ENCODE peak calls at places on chromosomes 1 and 21, in nine cellular contexts. One of them, this sample, is unnamed.

GRCh38 chr1:91529856-91530255 is 29.2 kb downstream of the CDC7 start:
- DNase-seq in BJ: no peak
- DNase-seq in pancreas: no peak
- DNase-seq in bronchial epithelial cell: peak; percentile 77
- DNase-seq in right lobe of liver: no peak
- DNase-seq in astrocyte of the spinal cord: peak; percentile 33
- DNase-seq in neural progenitor cell: no peak
- DNase-seq in vagina: no peak
- DNase-seq in upper lobe of left lung: peak; percentile 27
- DNase-seq in this sample: peak; percentile 66

GRCh38 chr1:185534806-185535205 is 199.4 kb upstream of the HMCN1 start:
- DNase-seq in astrocyte of the spinal cord: no peak
- DNase-seq in pancreas: peak; percentile 57
- DNase-seq in BJ: no peak
- DNase-seq in vagina: no peak
- DNase-seq in upper lobe of left lung: no peak
- DNase-seq in bronchial epithelial cell: peak; percentile 13
- DNase-seq in right lobe of liver: no peak
- DNase-seq in neural progenitor cell: no peak
- DNase-seq in this sample: no peak

GRCh38 chr1:239155466-239155865 is 230.9 kb upstream of the CHRM3 start:
- DNase-seq in bronchial epithelial cell: no peak
- DNase-seq in neural progenitor cell: no peak
- DNase-seq in pancreas: no peak
- DNase-seq in upper lobe of left lung: no peak
- DNase-seq in astrocyte of the spinal cord: no peak
- DNase-seq in right lobe of liver: no peak
- DNase-seq in BJ: no peak
- DNase-seq in vagina: no peak
- DNase-seq in this sample: no peak

GRCh38 chr1:110509655-110510054 is 9.3 kb downstream of the KCNA10 start:
- DNase-seq in astrocyte of the spinal cord: no peak
- DNase-seq in bronchial epithelial cell: no peak
- DNase-seq in BJ: no peak
- DNase-seq in upper lobe of left lung: no peak
- DNase-seq in right lobe of liver: no peak
- DNase-seq in vagina: no peak
- DNase-seq in neural progenitor cell: no peak
- DNase-seq in pancreas: no peak
- DNase-seq in this sample: no peak

GRCh38 chr1:235407419-235407818 is 40.2 kb downstream of the TBCE start:
- DNase-seq in pancreas: no peak
- DNase-seq in bronchial epithelial cell: no peak
- DNase-seq in neural progenitor cell: no peak
- DNase-seq in upper lobe of left lung: no peak
- DNase-seq in right lobe of liver: no peak
- DNase-seq in vagina: no peak
- DNase-seq in astrocyte of the spinal cord: no peak
- DNase-seq in BJ: no peak
- DNase-seq in this sample: no peak

GRCh38 chr1:211066781-211067384 is 67.1 kb downstream of the KCNH1 start:
- DNase-seq in upper lobe of left lung: no peak
- DNase-seq in pancreas: no peak
- DNase-seq in vagina: no peak
- DNase-seq in neural progenitor cell: no peak
- DNase-seq in right lobe of liver: no peak
- DNase-seq in BJ: no peak
- DNase-seq in astrocyte of the spinal cord: no peak
- DNase-seq in bronchial epithelial cell: no peak
- DNase-seq in this sample: no peak

GRCh38 chr1:112618721-112619517 is at the start of gene ST7L:
- DNase-seq in vagina: no peak
- DNase-seq in pancreas: peak; percentile 75
- DNase-seq in astrocyte of the spinal cord: peak; percentile 74
- DNase-seq in right lobe of liver: peak; percentile 85
- DNase-seq in bronchial epithelial cell: peak; percentile 63
- DNase-seq in neural progenitor cell: peak; percentile 84
- DNase-seq in BJ: no peak
- DNase-seq in upper lobe of left lung: peak; percentile 79
- DNase-seq in this sample: peak; percentile 70

GRCh38 chr1:157992813-157993178 is 649 bp upstream of the KIRREL1 start:
- DNase-seq in vagina: no peak
- DNase-seq in pancreas: no peak
- DNase-seq in upper lobe of left lung: no peak
- DNase-seq in BJ: no peak
- DNase-seq in bronchial epithelial cell: no peak
- DNase-seq in right lobe of liver: no peak
- DNase-seq in astrocyte of the spinal cord: no peak
- DNase-seq in neural progenitor cell: no peak
- DNase-seq in this sample: peak; percentile 46

GRCh38 chr1:36589006-36589405 is 106.3 kb upstream of the CSF3R start:
- DNase-seq in vagina: no peak
- DNase-seq in bronchial epithelial cell: no peak
- DNase-seq in astrocyte of the spinal cord: no peak
- DNase-seq in upper lobe of left lung: no peak
- DNase-seq in neural progenitor cell: no peak
- DNase-seq in pancreas: no peak
- DNase-seq in right lobe of liver: no peak
- DNase-seq in BJ: no peak
- DNase-seq in this sample: no peak

GRCh38 chr1:36586146-36586545 is 103.4 kb upstream of the CSF3R start:
- DNase-seq in bronchial epithelial cell: no peak
- DNase-seq in right lobe of liver: no peak
- DNase-seq in pancreas: no peak
- DNase-seq in neural progenitor cell: no peak
- DNase-seq in astrocyte of the spinal cord: no peak
- DNase-seq in BJ: no peak
- DNase-seq in upper lobe of left lung: no peak
- DNase-seq in vagina: no peak
- DNase-seq in this sample: no peak

GRCh38 chr1:36595921-36596320 is 113.2 kb upstream of the CSF3R start:
- DNase-seq in pancreas: no peak
- DNase-seq in vagina: no peak
- DNase-seq in upper lobe of left lung: no peak
- DNase-seq in astrocyte of the spinal cord: no peak
- DNase-seq in neural progenitor cell: no peak
- DNase-seq in BJ: no peak
- DNase-seq in bronchial epithelial cell: no peak
- DNase-seq in right lobe of liver: no peak
- DNase-seq in this sample: no peak

GRCh38 chr1:36594041-36594440 is 111.3 kb upstream of the CSF3R start:
- DNase-seq in upper lobe of left lung: no peak
- DNase-seq in neural progenitor cell: no peak
- DNase-seq in pancreas: no peak
- DNase-seq in bronchial epithelial cell: no peak
- DNase-seq in vagina: no peak
- DNase-seq in BJ: no peak
- DNase-seq in right lobe of liver: no peak
- DNase-seq in astrocyte of the spinal cord: no peak
- DNase-seq in this sample: no peak

GRCh38 chr1:36591278-36591677 is 108.6 kb upstream of the CSF3R start:
- DNase-seq in vagina: no peak
- DNase-seq in bronchial epithelial cell: no peak
- DNase-seq in upper lobe of left lung: no peak
- DNase-seq in astrocyte of the spinal cord: no peak
- DNase-seq in neural progenitor cell: no peak
- DNase-seq in pancreas: no peak
- DNase-seq in right lobe of liver: no peak
- DNase-seq in BJ: no peak
- DNase-seq in this sample: no peak
- TF ChIP-seq CTCF in vagina: no peak
- TF ChIP-seq CTCF in bronchial epithelial cell: no peak
- TF ChIP-seq CTCF in upper lobe of left lung: no peak
- TF ChIP-seq CTCF in astrocyte of the spinal cord: no peak
- TF ChIP-seq CTCF in neural progenitor cell: peak; percentile 38
- TF ChIP-seq CTCF in pancreas: no peak
- TF ChIP-seq CTCF in right lobe of liver: no peak
- TF ChIP-seq CTCF in BJ: no peak
- TF ChIP-seq CTCF in this sample: no peak

GRCh38 chr1:2553871-2554620 is 2.1 kb upstream of the TNFRSF14 start:
- DNase-seq in upper lobe of left lung: no peak
- DNase-seq in astrocyte of the spinal cord: no peak
- DNase-seq in BJ: no peak
- DNase-seq in bronchial epithelial cell: no peak
- DNase-seq in neural progenitor cell: no peak
- DNase-seq in vagina: no peak
- DNase-seq in pancreas: no peak
- DNase-seq in right lobe of liver: no peak
- DNase-seq in this sample: no peak

GRCh38 chr1:2556277-2557145 is at the start of gene TNFRSF14:
- DNase-seq in right lobe of liver: peak; percentile 73
- DNase-seq in BJ: no peak
- DNase-seq in bronchial epithelial cell: no peak
- DNase-seq in vagina: no peak
- DNase-seq in upper lobe of left lung: peak; percentile 71
- DNase-seq in astrocyte of the spinal cord: peak; percentile 63
- DNase-seq in neural progenitor cell: peak; percentile 47
- DNase-seq in pancreas: no peak
- DNase-seq in this sample: peak; percentile 36

GRCh38 chr1:2555634-2556276 is 416 bp upstream of the TNFRSF14 start:
- DNase-seq in BJ: no peak
- DNase-seq in neural progenitor cell: no peak
- DNase-seq in upper lobe of left lung: peak; percentile 92
- DNase-seq in bronchial epithelial cell: no peak
- DNase-seq in right lobe of liver: peak; percentile 90
- DNase-seq in vagina: no peak
- DNase-seq in pancreas: peak; percentile 39
- DNase-seq in astrocyte of the spinal cord: no peak
- DNase-seq in this sample: peak; percentile 45

GRCh38 chr1:2557146-2558029 is 1.2 kb downstream of the TNFRSF14 start:
- DNase-seq in pancreas: no peak
- DNase-seq in vagina: no peak
- DNase-seq in neural progenitor cell: no peak
- DNase-seq in upper lobe of left lung: no peak
- DNase-seq in bronchial epithelial cell: no peak
- DNase-seq in right lobe of liver: peak; percentile 63
- DNase-seq in BJ: no peak
- DNase-seq in astrocyte of the spinal cord: no peak
- DNase-seq in this sample: no peak

DNA sequence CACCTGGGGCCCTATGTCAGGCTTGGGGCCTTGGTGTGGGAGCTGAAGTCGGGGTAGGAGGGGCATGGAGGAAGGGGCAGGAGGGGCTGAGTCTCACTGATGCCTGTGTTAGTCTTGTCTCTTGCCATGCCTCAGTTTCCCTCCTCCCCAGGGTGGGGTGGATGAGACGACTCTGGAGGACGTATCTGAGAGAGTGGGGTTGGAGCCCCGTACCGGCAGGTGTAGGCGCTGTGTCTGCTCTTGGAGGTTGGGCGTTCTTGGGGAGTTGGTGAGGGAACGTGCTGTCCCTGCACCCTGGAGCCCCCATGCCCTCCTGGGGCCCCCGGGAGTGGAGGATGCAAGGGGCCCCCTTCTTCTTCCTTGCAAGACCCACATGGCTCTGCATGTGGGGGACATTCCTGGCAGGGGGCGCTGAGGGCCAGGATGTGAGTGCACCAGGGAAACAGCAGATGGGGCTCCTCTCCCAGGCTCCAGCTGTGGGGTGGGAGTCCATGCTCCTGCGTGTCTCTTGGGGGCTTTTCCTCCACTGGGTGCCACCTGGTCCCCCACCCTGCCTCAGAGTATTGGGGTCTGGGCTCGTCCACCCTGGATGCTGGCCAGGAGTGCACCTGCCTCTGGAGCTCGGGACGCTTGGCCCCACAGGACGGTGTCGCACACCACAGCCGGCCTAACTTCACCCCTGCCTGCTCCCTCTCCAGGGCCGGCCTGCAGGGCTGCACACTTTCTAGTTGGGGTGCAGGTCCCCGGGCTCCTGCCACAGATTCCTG is 1.4 kb upstream of the TNFRSF14 start:
- DNase-seq in bronchial epithelial cell: no peak
- DNase-seq in right lobe of liver: no peak
- DNase-seq in BJ: no peak
- DNase-seq in upper lobe of left lung: no peak
- DNase-seq in vagina: no peak
- DNase-seq in neural progenitor cell: peak; percentile 64
- DNase-seq in pancreas: no peak
- DNase-seq in astrocyte of the spinal cord: no peak
- DNase-seq in this sample: no peak
- H3K4me3 ChIP-seq in bronchial epithelial cell: no peak overlapping the region
- H3K4me3 ChIP-seq in right lobe of liver: no peak overlapping the region
- H3K4me3 ChIP-seq in BJ: no peak overlapping the region
- H3K4me3 ChIP-seq in upper lobe of left lung: peak overlapping the region; percentile 76
- H3K4me3 ChIP-seq in vagina: peak overlapping the region; percentile 61
- H3K4me3 ChIP-seq in neural progenitor cell: no peak overlapping the region
- H3K4me3 ChIP-seq in pancreas: no peak overlapping the region
- H3K4me3 ChIP-seq in astrocyte of the spinal cord: no peak overlapping the region
- H3K4me3 ChIP-seq in this sample: no peak overlapping the region

DNA sequence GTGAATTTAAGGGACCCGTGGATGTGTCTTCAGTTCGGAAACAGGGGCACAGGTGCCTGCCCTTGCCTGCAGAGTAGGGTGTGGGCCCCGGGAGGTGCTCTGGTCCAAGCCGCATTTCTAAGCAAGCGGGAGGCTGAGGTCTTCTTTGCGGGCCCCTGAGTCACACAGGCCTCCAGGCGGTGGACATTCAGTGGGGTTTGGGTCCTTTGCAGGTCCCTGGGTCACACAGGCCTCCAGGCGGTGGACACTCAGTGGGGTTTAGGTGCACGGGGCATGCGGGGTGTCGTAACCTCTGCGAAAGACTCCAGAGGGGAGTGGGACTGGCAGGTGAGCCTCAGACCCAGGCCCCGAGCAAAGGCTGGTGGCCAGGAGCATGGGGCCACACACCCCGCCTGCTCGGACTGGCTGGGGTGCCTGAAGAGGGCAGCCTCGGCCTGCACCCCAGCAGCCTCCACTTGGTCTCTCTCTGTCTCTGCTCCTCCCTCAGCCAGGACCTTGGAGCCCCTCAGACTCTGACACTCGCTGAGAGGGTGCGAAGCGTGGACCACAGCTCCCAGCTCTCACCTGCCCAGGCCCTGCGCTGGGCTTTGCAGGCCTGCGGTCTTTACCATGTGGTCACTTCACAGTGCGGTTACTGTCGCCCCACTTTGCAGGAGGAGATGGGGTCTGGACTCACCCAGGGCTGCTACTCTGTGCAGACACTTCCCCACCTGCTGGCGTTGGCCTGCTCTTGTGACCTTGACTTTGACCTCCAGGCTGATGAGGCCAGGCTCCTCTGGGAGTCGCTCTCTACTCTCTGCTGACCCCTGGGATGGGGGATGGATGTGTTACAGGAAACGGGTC is 6.0 kb upstream of the AGPAT3 start:
- DNase-seq in neural progenitor cell: no peak
- DNase-seq in pancreas: no peak
- DNase-seq in right lobe of liver: no peak
- DNase-seq in BJ: no peak
- DNase-seq in upper lobe of left lung: no peak
- DNase-seq in astrocyte of the spinal cord: no peak
- DNase-seq in bronchial epithelial cell: no peak
- DNase-seq in vagina: no peak
- DNase-seq in this sample: no peak
- TF ChIP-seq CTCF in neural progenitor cell: no peak
- TF ChIP-seq CTCF in pancreas: no peak
- TF ChIP-seq CTCF in right lobe of liver: no peak
- TF ChIP-seq CTCF in BJ: no peak
- TF ChIP-seq CTCF in upper lobe of left lung: no peak
- TF ChIP-seq CTCF in astrocyte of the spinal cord: no peak
- TF ChIP-seq CTCF in bronchial epithelial cell: no peak
- TF ChIP-seq CTCF in vagina: no peak
- TF ChIP-seq CTCF in this sample: no peak

DNA sequence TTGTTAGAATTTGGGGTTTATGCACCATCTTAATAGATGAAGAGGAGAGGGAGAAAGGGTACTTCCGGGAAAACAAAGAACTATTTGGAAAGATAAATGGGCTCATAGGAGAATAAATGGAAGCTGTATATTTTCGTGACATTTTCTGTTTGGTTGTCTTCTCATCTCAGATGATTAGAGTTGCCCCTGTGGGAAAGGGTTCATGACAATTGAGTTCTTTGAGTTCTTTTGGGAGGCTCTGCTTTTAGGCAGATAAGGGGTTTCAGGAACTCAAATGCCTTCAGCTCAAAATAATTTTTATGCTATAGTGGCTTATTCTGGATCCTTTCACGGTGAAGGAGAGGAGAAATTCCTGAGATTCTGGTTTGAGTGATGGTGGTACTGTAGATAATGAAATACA is 63.6 kb downstream of the CAMTA1 start:
- DNase-seq in upper lobe of left lung: no peak
- DNase-seq in vagina: no peak
- DNase-seq in right lobe of liver: no peak
- DNase-seq in BJ: no peak
- DNase-seq in astrocyte of the spinal cord: no peak
- DNase-seq in neural progenitor cell: no peak
- DNase-seq in bronchial epithelial cell: no peak
- DNase-seq in pancreas: no peak
- DNase-seq in this sample: no peak
- H3K4me3 ChIP-seq in upper lobe of left lung: no peak overlapping the region
- H3K4me3 ChIP-seq in vagina: no peak overlapping the region
- H3K4me3 ChIP-seq in right lobe of liver: no peak overlapping the region
- H3K4me3 ChIP-seq in BJ: no peak overlapping the region
- H3K4me3 ChIP-seq in astrocyte of the spinal cord: no peak overlapping the region
- H3K4me3 ChIP-seq in neural progenitor cell: no peak overlapping the region
- H3K4me3 ChIP-seq in bronchial epithelial cell: no peak overlapping the region
- H3K4me3 ChIP-seq in pancreas: no peak overlapping the region
- H3K4me3 ChIP-seq in this sample: no peak overlapping the region